ENCODE peak calls at places on chromosomes 2 and 18, in eight cellular contexts. Q is DND-41, O is fibroblast of lung, J is PC-9, A is HepG2, I is IMR-90, C is endothelial cell of umbilical vein, D is K562. N is an unnamed sample.

GRCh38 chr2:143965493-143966164 is 554.3 kb downstream of the ZEB2 start:
- DNase-seq in Q (no peak), O (no peak), J (no peak), A (no peak), I (no peak), C (no peak), D (no peak), N (no peak)

GRCh38 chr2:234974501-234975385 is 22.9 kb downstream of the SH3BP4 start:
- DNase-seq in Q (no peak), O (peak; percentile 89), J (no peak), A (no peak), I (peak; percentile 74), C (no peak), D (no peak), N (peak; percentile 87)

GRCh38 chr2:85259101-85259590 is 68.6 kb downstream of the TGOLN2 start:
- DNase-seq in Q (no peak), O (peak; percentile 75), J (peak; percentile 97), A (no peak), I (peak; percentile 65), C (no peak), D (no peak), N (peak; percentile 89)

GRCh38 chr2:146252119-146252518 is 1592.7 kb upstream of the ACVR2A start:
- DNase-seq in Q (no peak), O (no peak), J (no peak), A (no peak), I (no peak), C (no peak), D (no peak), N (no peak)

GRCh38 chr2:86224645-86225355 is 25.5 kb downstream of the MRPL35 start:
- DNase-seq in Q (no peak), O (no peak), J (no peak), A (no peak), I (no peak), C (no peak), D (no peak), N (no peak)

GRCh38 chr2:110688594-110689091 is 10.8 kb upstream of the BUB1 start:
- DNase-seq in Q (no peak), O (peak; percentile 84), J (no peak), A (no peak), I (no peak), C (no peak), D (no peak), N (no peak)

GRCh38 chr2:219205981-219206441 is 571 bp upstream of the ZFAND2B start:
- DNase-seq in Q (no peak), O (no peak), J (no peak), A (no peak), I (no peak), C (no peak), D (no peak), N (no peak)

GRCh38 chr2:226611944-226612318 is 187.7 kb downstream of the IRS1 start:
- DNase-seq in Q (no peak), O (peak; percentile 94), J (no peak), A (no peak), I (peak; percentile 79), C (no peak), D (no peak), N (peak; percentile 78)

GRCh38 chr2:68971591-68972231 is 2.7 kb upstream of the GKN1 start:
- DNase-seq in Q (no peak), O (peak; percentile 97), J (peak; percentile 89), A (no peak), I (peak; percentile 95), C (no peak), D (no peak), N (peak; percentile 84)

GRCh38 chr18:75408554-75409506 is 18.7 kb downstream of the SMIM21 start:
- DNase-seq in Q (peak; percentile 7), O (peak; percentile 99), J (peak; percentile 55), A (peak; percentile 32), I (peak; percentile 100), C (peak; percentile 3), D (no peak), N (peak; percentile 92)

GRCh38 chr2:32277674-32278475 is at the start of gene YIPF4:
- DNase-seq in Q (peak; percentile 94), O (peak; percentile 90), J (peak; percentile 87), A (peak; percentile 96), I (peak; percentile 93), C (peak; percentile 97), D (peak; percentile 99), N (peak; percentile 100)

GRCh38 chr2:65294701-65295100 is 67.1 kb downstream of the ACTR2 start:
- DNase-seq in Q (no peak), O (no peak), J (no peak), A (no peak), I (no peak), C (no peak), D (peak; percentile 82), N (no peak)

GRCh38 chr18:70219688-70220087 is 14.2 kb upstream of the RTTN start:
- DNase-seq in Q (no peak), O (no peak), J (no peak), A (no peak), I (no peak), C (no peak), D (no peak), N (no peak)

GRCh38 chr2:230525682-230526081 is 109.7 kb downstream of the SP100 start:
- DNase-seq in Q (peak; percentile 8), O (no peak), J (no peak), A (peak; percentile 19), I (no peak), C (no peak), D (no peak), N (no peak)

GRCh38 chr2:240319855-240320560 is 115.5 kb upstream of the GPC1 start:
- DNase-seq in Q (no peak), O (peak; percentile 98), J (no peak), A (no peak), I (peak; percentile 97), C (peak; percentile 72), D (peak; percentile 14), N (peak; percentile 98)

GRCh38 chr2:48397846-48398245 is 132.1 kb upstream of the STON1 start:
- DNase-seq in Q (no peak), O (peak; percentile 43), J (no peak), A (no peak), I (no peak), C (no peak), D (no peak), N (no peak)

GRCh38 chr2:104853401-104853925 is 452 bp upstream of the POU3F3 start:
- DNase-seq in Q (no peak), O (no peak), J (no peak), A (no peak), I (no peak), C (no peak), D (no peak), N (peak; percentile 87)

GRCh38 chr2:104850322-104851184 is 3.4 kb upstream of the POU3F3 start:
- DNase-seq in Q (no peak), O (no peak), J (no peak), A (no peak), I (no peak), C (no peak), D (no peak), N (peak; percentile 60)

GRCh38 chr2:104852161-104852689 is 1.7 kb upstream of the POU3F3 start:
- DNase-seq in Q (no peak), O (peak; percentile 64), J (no peak), A (no peak), I (no peak), C (no peak), D (no peak), N (peak; percentile 86)

GRCh38 chr2:104849618-104850097 is 4.3 kb upstream of the POU3F3 start:
- DNase-seq in Q (peak; percentile 55), O (peak; percentile 78), J (no peak), A (peak; percentile 47), I (peak; percentile 45), C (peak; percentile 34), D (peak; percentile 46), N (peak; percentile 91)

DNA sequence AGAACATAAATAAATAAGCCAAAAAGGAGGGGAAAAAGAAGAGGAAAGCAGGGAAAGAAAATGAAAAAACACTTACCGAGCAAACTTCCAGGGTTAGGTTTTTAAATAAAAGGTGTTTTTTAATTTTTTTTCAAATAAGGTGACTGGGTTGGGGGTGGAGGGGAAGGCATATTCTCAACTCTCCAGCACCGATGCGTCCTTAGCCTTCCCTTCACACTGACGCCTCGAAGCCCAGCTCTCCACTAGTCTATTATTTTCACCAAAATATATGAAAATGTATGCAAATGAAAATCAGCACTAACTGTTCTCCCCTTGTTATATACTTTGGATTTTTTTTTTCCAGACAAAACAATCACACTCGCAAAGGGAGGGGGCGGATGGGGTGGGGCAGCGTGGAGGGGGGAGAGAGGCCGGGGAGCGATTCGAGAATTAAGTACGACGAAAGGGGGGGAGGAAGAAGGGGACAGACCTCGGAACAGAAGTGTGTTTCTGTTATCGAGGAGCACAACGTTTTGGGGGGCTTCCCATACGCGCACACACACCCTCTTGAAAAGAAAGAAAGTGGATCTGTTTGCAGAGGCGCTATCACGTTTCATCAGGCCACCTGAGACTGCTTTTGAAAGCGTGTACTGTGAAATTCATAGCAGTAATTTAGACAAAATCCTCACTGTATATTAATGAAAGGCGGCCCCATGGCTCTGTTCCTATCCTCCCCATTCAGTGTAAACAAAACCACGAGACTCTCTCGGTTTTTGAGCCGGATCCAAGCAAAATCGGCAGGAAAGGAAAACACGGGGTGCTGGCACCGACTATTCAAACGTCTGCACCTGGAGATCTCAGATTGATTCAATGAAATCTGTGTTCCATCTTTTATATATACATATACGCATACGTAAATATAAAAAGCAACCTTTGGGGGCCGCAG is 2.4 kb upstream of the POU3F3 start:
- DNase-seq in Q (no peak), O (no peak), J (no peak), A (no peak), I (no peak), C (no peak), D (no peak), N (peak; percentile 50)
- H2AFZ ChIP-seq in Q (no peak overlapping the region), O (no peak overlapping the region), J (no peak overlapping the region), A (no peak overlapping the region), I (no peak overlapping the region), C (no peak overlapping the region), D (no peak overlapping the region), N (no peak overlapping the region)

GRCh38 chr2:36245632-36246031 is 109.9 kb upstream of the CRIM1 start:
- DNase-seq in Q (peak; percentile 31), O (peak; percentile 3), J (no peak), A (no peak), I (no peak), C (no peak), D (no peak), N (no peak)
- H2AFZ ChIP-seq in Q (no peak overlapping the region), O (no peak overlapping the region), J (no peak overlapping the region), A (no peak overlapping the region), I (no peak overlapping the region), C (no peak overlapping the region), D (no peak overlapping the region), N (no peak overlapping the region)

GRCh38 chr2:231568098-231568784 is 24.4 kb upstream of the TEX44 start:
- DNase-seq in Q (no peak), O (no peak), J (no peak), A (no peak), I (no peak), C (no peak), D (no peak), N (peak; percentile 11)
- H2AFZ ChIP-seq in Q (no peak overlapping the region), O (no peak overlapping the region), J (no peak overlapping the region), A (no peak overlapping the region), I (no peak overlapping the region), C (no peak overlapping the region), D (no peak overlapping the region), N (no peak overlapping the region)

DNA sequence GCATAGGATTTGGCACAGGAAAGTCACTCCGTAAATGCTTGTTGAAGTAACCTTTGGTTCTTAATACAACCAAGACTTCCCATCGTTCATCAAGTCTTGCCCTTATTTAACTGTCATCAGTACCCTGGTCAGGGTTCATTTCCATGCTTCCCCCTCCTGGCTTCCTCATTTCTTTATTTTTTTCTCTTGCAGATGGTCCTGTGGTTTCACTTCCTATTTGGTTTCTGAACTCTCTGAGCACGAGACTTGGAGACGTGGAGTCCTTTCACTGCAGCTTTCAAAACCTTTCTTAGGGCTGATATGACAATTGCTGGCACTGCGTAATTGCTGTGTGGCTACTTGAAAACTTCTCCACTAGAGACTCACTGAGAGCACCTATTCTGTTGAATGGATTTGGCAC is 59.9 kb upstream of the PID1 start:
- DNase-seq in Q (no peak), O (no peak), J (no peak), A (no peak), I (no peak), C (no peak), D (no peak), N (no peak)
- H2AFZ ChIP-seq in Q (peak overlapping the region; percentile 15), O (no peak overlapping the region), J (no peak overlapping the region), A (no peak overlapping the region), I (no peak overlapping the region), C (no peak overlapping the region), D (no peak overlapping the region), N (no peak overlapping the region)